ENCODE peak calls at places on chromosomes 6 and 20, in ten cellular contexts. S, G, Q, F, W, N, Z, H, E and P are unnamed samples.

GRCh38 chr6:15310680-15311079 is 64.8 kb downstream of the JARID2 start:
- DNase-seq in S (no peak), G (no peak), Q (no peak), F (no peak), W (no peak), N (no peak), Z (no peak), H (no peak), E (no peak), P (no peak)

GRCh38 chr6:21634582-21634981 is 41.0 kb downstream of the SOX4 start:
- DNase-seq in S (peak), G (no peak), Q (peak), F (no peak), W (no peak), N (no peak), Z (no peak), H (no peak), E (peak), P (peak)

GRCh38 chr6:4336778-4337442 is 201.5 kb upstream of the ECI2 start:
- DNase-seq in S (no peak), G (no peak), Q (no peak), F (no peak), W (no peak), N (no peak), Z (no peak), H (no peak), E (no peak), P (no peak)

GRCh38 chr20:25283221-25283951 is 35.5 kb downstream of the PYGB start:
- DNase-seq in S (no peak), G (no peak), Q (no peak), F (no peak), W (no peak), N (no peak), Z (no peak), H (peak), E (no peak), P (no peak)

GRCh38 chr20:61516398-61517208 is 264.5 kb downstream of the CDH4 start:
- DNase-seq in S (peak), G (no peak), Q (no peak), F (no peak), W (no peak), N (no peak), Z (no peak), H (no peak), E (no peak), P (no peak)

GRCh38 chr20:46111028-46111835 is 6.9 kb upstream of the CD40 start:
- DNase-seq in S (no peak), G (peak), Q (no peak), F (no peak), W (no peak), N (no peak), Z (no peak), H (no peak), E (peak), P (no peak)

GRCh38 chr20:47188540-47188939 is 168.0 kb downstream of the ZMYND8 start:
- DNase-seq in S (no peak), G (no peak), Q (no peak), F (no peak), W (no peak), N (no peak), Z (peak), H (no peak), E (peak), P (no peak)

GRCh38 chr6:18509871-18510643 is 122.9 kb downstream of the RNF144B start:
- DNase-seq in S (no peak), G (no peak), Q (no peak), F (no peak), W (no peak), N (no peak), Z (no peak), H (no peak), E (no peak), P (no peak)

GRCh38 chr6:148146717-148147116 is 195.9 kb upstream of the SASH1 start:
- DNase-seq in S (no peak), G (no peak), Q (no peak), F (peak), W (no peak), N (peak), Z (peak), H (no peak), E (no peak), P (peak)

GRCh38 chr6:84847349-84848160 is 83.2 kb upstream of the TBX18 start:
- DNase-seq in S (no peak), G (no peak), Q (no peak), F (no peak), W (no peak), N (no peak), Z (no peak), H (no peak), E (no peak), P (peak)

GRCh38 chr6:40923860-40924259 is 115.2 kb downstream of the UNC5CL start:
- DNase-seq in S (no peak), G (no peak), Q (no peak), F (no peak), W (no peak), N (no peak), Z (no peak), H (no peak), E (peak), P (no peak)

GRCh38 chr20:33209789-33210188 is 7.4 kb upstream of the BPIFA3 start:
- DNase-seq in S (peak), G (peak), Q (peak), F (no peak), W (no peak), N (peak), Z (peak), H (peak), E (peak), P (peak)

GRCh38 chr6:139164001-139164400 is 29.1 kb downstream of the HECA start:
- DNase-seq in S (no peak), G (no peak), Q (no peak), F (no peak), W (no peak), N (no peak), Z (no peak), H (no peak), E (no peak), P (no peak)

GRCh38 chr6:27757307-27757706 is 154.9 kb downstream of the OR2B2 start:
- DNase-seq in S (no peak), G (peak), Q (no peak), F (no peak), W (no peak), N (no peak), Z (peak), H (no peak), E (peak), P (no peak)

GRCh38 chr6:143675946-143676345 is 1.8 kb upstream of the PHACTR2 start:
- DNase-seq in S (no peak), G (no peak), Q (no peak), F (no peak), W (no peak), N (no peak), Z (no peak), H (no peak), E (no peak), P (no peak)

GRCh38 chr6:155493694-155494143 is 38.1 kb upstream of the NOX3 start:
- DNase-seq in S (peak), G (peak), Q (peak), F (no peak), W (no peak), N (peak), Z (no peak), H (no peak), E (peak), P (peak)

GRCh38 chr6:169212436-169212835 is 41.2 kb downstream of the THBS2 start:
- DNase-seq in S (no peak), G (no peak), Q (no peak), F (no peak), W (no peak), N (no peak), Z (no peak), H (no peak), E (peak), P (peak)

GRCh38 chr6:45436544-45437440 is 59.1 kb upstream of the SUPT3H start:
- DNase-seq in S (no peak), G (no peak), Q (no peak), F (no peak), W (no peak), N (no peak), Z (no peak), H (no peak), E (peak), P (peak)

GRCh38 chr20:41364236-41364855 is 2.3 kb downstream of the EMILIN3 start:
- DNase-seq in S (no peak), G (no peak), Q (no peak), F (no peak), W (no peak), N (no peak), Z (no peak), H (no peak), E (no peak), P (no peak)

GRCh38 chr6:107075951-107076381 is 39.3 kb downstream of the BEND3 start:
- DNase-seq in S (peak), G (no peak), Q (peak), F (no peak), W (no peak), N (no peak), Z (no peak), H (no peak), E (peak), P (peak)

GRCh38 chr6:167163476-167164011 is 5.8 kb upstream of the GPR31 start:
- DNase-seq in S (no peak), G (no peak), Q (no peak), F (no peak), W (no peak), N (no peak), Z (no peak), H (no peak), E (no peak), P (no peak)

GRCh38 chr20:34643919-34644318 is 33.0 kb downstream of the PIGU start:
- DNase-seq in S (peak), G (no peak), Q (peak), F (no peak), W (no peak), N (no peak), Z (no peak), H (no peak), E (peak), P (no peak)

GRCh38 chr6:51753635-51754034 is 333.8 kb downstream of the PKHD1 start:
- DNase-seq in S (no peak), G (peak), Q (no peak), F (no peak), W (no peak), N (no peak), Z (no peak), H (no peak), E (no peak), P (no peak)

GRCh38 chr6:107624541-107624940 is 134.6 kb downstream of the SOBP start:
- DNase-seq in S (no peak), G (no peak), Q (no peak), F (no peak), W (no peak), N (no peak), Z (no peak), H (no peak), E (no peak), P (peak)

GRCh38 chr6:6918216-6918983 is 189.4 kb upstream of the RREB1 start:
- DNase-seq in S (peak), G (no peak), Q (peak), F (peak), W (no peak), N (peak), Z (no peak), H (no peak), E (peak), P (peak)

GRCh38 chr6:138531387-138531786 is 32.1 kb upstream of the NHSL1 start:
- DNase-seq in S (no peak), G (no peak), Q (no peak), F (no peak), W (no peak), N (no peak), Z (no peak), H (no peak), E (no peak), P (no peak)

GRCh38 chr6:24775520-24776058 is 852 bp downstream of the GMNN start:
- DNase-seq in S (peak), G (no peak), Q (peak), F (no peak), W (no peak), N (no peak), Z (no peak), H (no peak), E (no peak), P (peak)

GRCh38 chr6:40715501-40716403 is 128.6 kb upstream of the LRFN2 start:
- DNase-seq in S (no peak), G (peak), Q (no peak), F (no peak), W (no peak), N (no peak), Z (no peak), H (no peak), E (peak), P (no peak)

GRCh38 chr20:1809611-1810510 is 85.3 kb upstream of the SIRPA start:
- DNase-seq in S (peak), G (no peak), Q (no peak), F (no peak), W (no peak), N (no peak), Z (no peak), H (no peak), E (no peak), P (peak)

GRCh38 chr6:149093643-149094042 is 223.9 kb upstream of the TAB2 start:
- DNase-seq in S (peak), G (no peak), Q (peak), F (no peak), W (no peak), N (no peak), Z (no peak), H (no peak), E (no peak), P (no peak)

GRCh38 chr6:49606696-49607390 is 29.8 kb downstream of the RHAG start:
- DNase-seq in S (peak), G (peak), Q (peak), F (no peak), W (no peak), N (peak), Z (peak), H (no peak), E (peak), P (peak)